ENCODE peak calls at places on chromosomes 13 and 19, in six cellular contexts. One of them, this sample, is unnamed.

GRCh38 chr19:44653343-44653742 is 9.6 kb downstream of the PVR start:
- DNase-seq in psoas muscle: no peak
- DNase-seq in A549: no peak
- DNase-seq in OCI-LY7: no peak
- DNase-seq in lower lobe of right lung: peak; percentile 3
- DNase-seq in hepatocyte: no peak
- DNase-seq in this sample: no peak

GRCh38 chr13:30257433-30258099 is 49.8 kb downstream of the KATNAL1 start:
- DNase-seq in psoas muscle: no peak
- DNase-seq in A549: no peak
- DNase-seq in OCI-LY7: peak; percentile 54
- DNase-seq in lower lobe of right lung: no peak
- DNase-seq in hepatocyte: peak; percentile 6
- DNase-seq in this sample: no peak

GRCh38 chr13:75489502-75490263 is 7.7 kb upstream of the TBC1D4 start:
- DNase-seq in psoas muscle: no peak
- DNase-seq in A549: peak; percentile 51
- DNase-seq in OCI-LY7: no peak
- DNase-seq in lower lobe of right lung: peak; percentile 72
- DNase-seq in hepatocyte: peak; percentile 33
- DNase-seq in this sample: peak; percentile 52

GRCh38 chr13:26961890-26962615 is 201.5 kb upstream of the GPR12 start:
- DNase-seq in psoas muscle: no peak
- DNase-seq in A549: no peak
- DNase-seq in OCI-LY7: no peak
- DNase-seq in lower lobe of right lung: peak; percentile 82
- DNase-seq in hepatocyte: peak; percentile 83
- DNase-seq in this sample: peak; percentile 84

GRCh38 chr19:56141416-56141992 is 417 bp downstream of the ZNF444 start:
- DNase-seq in psoas muscle: no peak
- DNase-seq in A549: no peak
- DNase-seq in OCI-LY7: peak; percentile 25
- DNase-seq in lower lobe of right lung: no peak
- DNase-seq in hepatocyte: peak; percentile 49
- DNase-seq in this sample: no peak

GRCh38 chr19:40585677-40586422 is 9.2 kb downstream of the SHKBP1 start:
- DNase-seq in psoas muscle: no peak
- DNase-seq in A549: peak; percentile 97
- DNase-seq in OCI-LY7: no peak
- DNase-seq in lower lobe of right lung: no peak
- DNase-seq in hepatocyte: no peak
- DNase-seq in this sample: no peak

GRCh38 chr19:38266981-38267597 is 2.7 kb downstream of the SPINT2 start:
- DNase-seq in psoas muscle: no peak
- DNase-seq in A549: peak; percentile 77
- DNase-seq in OCI-LY7: no peak
- DNase-seq in lower lobe of right lung: no peak
- DNase-seq in hepatocyte: peak; percentile 70
- DNase-seq in this sample: no peak

GRCh38 chr13:112374271-112374670 is 1.9 kb upstream of the SPACA7 start:
- DNase-seq in psoas muscle: no peak
- DNase-seq in A549: no peak
- DNase-seq in OCI-LY7: no peak
- DNase-seq in lower lobe of right lung: no peak
- DNase-seq in hepatocyte: no peak
- DNase-seq in this sample: no peak

GRCh38 chr19:21256722-21257121 is 72.5 kb downstream of the ZNF708 start:
- DNase-seq in psoas muscle: no peak
- DNase-seq in A549: peak; percentile 68
- DNase-seq in OCI-LY7: peak; percentile 43
- DNase-seq in lower lobe of right lung: no peak
- DNase-seq in hepatocyte: peak; percentile 16
- DNase-seq in this sample: no peak

GRCh38 chr13:25886438-25887214 is 165.2 kb downstream of the SHISA2 start:
- DNase-seq in psoas muscle: no peak
- DNase-seq in A549: no peak
- DNase-seq in OCI-LY7: no peak
- DNase-seq in lower lobe of right lung: no peak
- DNase-seq in hepatocyte: peak; percentile 62
- DNase-seq in this sample: no peak

GRCh38 chr19:19064811-19065745 is 1.3 kb downstream of the SLC25A42 start:
- DNase-seq in psoas muscle: no peak
- DNase-seq in A549: no peak
- DNase-seq in OCI-LY7: peak; percentile 50
- DNase-seq in lower lobe of right lung: no peak
- DNase-seq in hepatocyte: no peak
- DNase-seq in this sample: peak; percentile 51

GRCh38 chr19:53808710-53809125 is 15.4 kb downstream of the NLRP12 start:
- DNase-seq in psoas muscle: no peak
- DNase-seq in A549: peak; percentile 85
- DNase-seq in OCI-LY7: peak; percentile 22
- DNase-seq in lower lobe of right lung: no peak
- DNase-seq in hepatocyte: peak; percentile 45
- DNase-seq in this sample: no peak

GRCh38 chr19:37855098-37855497 is 51.3 kb downstream of the WDR87 start:
- DNase-seq in psoas muscle: peak; percentile 10
- DNase-seq in A549: no peak
- DNase-seq in OCI-LY7: no peak
- DNase-seq in lower lobe of right lung: peak; percentile 48
- DNase-seq in hepatocyte: no peak
- DNase-seq in this sample: no peak

GRCh38 chr19:13848811-13849241 is 28.1 kb upstream of the NANOS3 start:
- DNase-seq in psoas muscle: no peak
- DNase-seq in A549: peak; percentile 74
- DNase-seq in OCI-LY7: no peak
- DNase-seq in lower lobe of right lung: no peak
- DNase-seq in hepatocyte: no peak
- DNase-seq in this sample: no peak

GRCh38 chr19:13849277-13849676 is 27.7 kb upstream of the NANOS3 start:
- DNase-seq in psoas muscle: no peak
- DNase-seq in A549: no peak
- DNase-seq in OCI-LY7: no peak
- DNase-seq in lower lobe of right lung: no peak
- DNase-seq in hepatocyte: no peak
- DNase-seq in this sample: no peak

GRCh38 chr19:13850910-13851753 is 25.8 kb upstream of the NANOS3 start:
- DNase-seq in psoas muscle: peak; percentile 92
- DNase-seq in A549: peak; percentile 95
- DNase-seq in OCI-LY7: no peak
- DNase-seq in lower lobe of right lung: peak; percentile 91
- DNase-seq in hepatocyte: peak; percentile 94
- DNase-seq in this sample: peak; percentile 53

GRCh38 chr19:13847900-13848677 is 28.8 kb upstream of the NANOS3 start:
- DNase-seq in psoas muscle: no peak
- DNase-seq in A549: no peak
- DNase-seq in OCI-LY7: no peak
- DNase-seq in lower lobe of right lung: no peak
- DNase-seq in hepatocyte: no peak
- DNase-seq in this sample: no peak

DNA sequence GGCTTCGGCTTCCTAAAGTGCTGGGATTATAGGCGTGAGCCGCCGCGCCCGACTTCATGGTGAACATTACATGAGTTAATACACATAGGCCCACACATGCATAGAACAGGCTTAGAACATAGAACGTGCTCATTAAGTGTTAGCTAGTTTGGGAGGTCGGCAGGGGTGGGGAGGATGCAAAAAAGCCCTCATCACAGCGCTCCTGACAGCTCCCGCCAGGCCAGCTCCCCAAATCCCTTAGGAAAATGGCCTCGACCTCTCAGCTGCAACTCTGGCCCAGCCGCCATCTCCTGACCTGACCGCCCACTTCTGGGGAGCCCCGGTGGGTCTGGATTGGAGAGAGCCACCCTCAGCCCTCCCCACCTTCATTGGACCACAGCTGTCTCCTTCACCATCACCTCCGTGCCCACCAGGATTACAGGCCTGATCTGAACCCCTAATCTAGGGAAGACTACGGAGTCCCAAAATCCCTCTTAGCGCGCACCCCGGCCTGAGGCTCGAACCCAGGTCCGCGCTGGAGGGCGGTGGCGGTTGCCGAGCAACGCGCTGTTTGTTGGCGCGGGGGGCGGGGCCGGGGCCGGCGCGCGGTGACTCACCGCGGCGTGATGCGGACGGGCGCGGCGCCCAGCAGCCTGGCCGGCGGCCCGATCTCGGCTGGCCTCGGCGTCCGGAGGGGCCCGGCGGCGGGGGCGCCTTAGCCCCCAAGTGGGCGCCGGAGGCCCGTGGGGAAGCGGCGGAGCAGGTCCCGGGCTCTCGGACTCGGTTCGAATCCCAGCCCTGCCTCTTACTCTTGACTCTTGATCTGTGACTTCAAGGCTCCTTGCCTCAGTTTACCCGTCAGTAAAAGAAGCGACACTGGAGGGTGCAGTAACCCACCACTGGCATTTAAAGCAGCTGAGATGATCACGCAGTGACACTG is 26.7 kb upstream of the NANOS3 start:
- DNase-seq in psoas muscle: peak; percentile 87
- DNase-seq in A549: peak; percentile 83
- DNase-seq in OCI-LY7: no peak
- DNase-seq in lower lobe of right lung: peak; percentile 91
- DNase-seq in hepatocyte: peak; percentile 96
- DNase-seq in this sample: peak; percentile 71
- H3K27ac ChIP-seq in psoas muscle: peak overlapping the region; percentile 97
- H3K27ac ChIP-seq in A549: peak overlapping the region; percentile 100
- H3K27ac ChIP-seq in OCI-LY7: no peak overlapping the region
- H3K27ac ChIP-seq in lower lobe of right lung: peak overlapping the region; percentile 100
- H3K27ac ChIP-seq in hepatocyte: peak overlapping the region; percentile 99
- H3K27ac ChIP-seq in this sample: peak overlapping the region; percentile 60

DNA sequence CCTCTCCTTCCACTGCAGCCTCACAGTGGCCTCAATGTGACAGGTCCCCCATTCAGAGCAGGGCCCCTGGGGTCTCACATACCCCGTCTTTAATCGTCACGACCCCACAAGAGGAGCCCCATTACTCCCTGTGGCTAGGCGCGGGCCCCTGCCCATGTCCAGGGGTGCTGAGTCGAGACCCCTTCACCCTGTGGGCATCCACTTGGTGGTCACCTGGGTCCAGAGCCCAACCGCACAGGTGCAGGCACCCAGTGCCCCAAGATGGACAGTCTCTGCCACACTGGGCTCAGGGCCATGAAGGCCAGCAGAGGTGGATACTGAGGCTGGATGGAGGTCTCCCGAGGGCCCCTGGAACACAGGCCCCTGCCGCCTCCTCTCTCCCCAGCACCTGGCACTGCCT is 3.0 kb downstream of the TMEM259 start:
- DNase-seq in psoas muscle: no peak
- DNase-seq in A549: no peak
- DNase-seq in OCI-LY7: no peak
- DNase-seq in lower lobe of right lung: no peak
- DNase-seq in hepatocyte: no peak
- DNase-seq in this sample: peak; percentile 27
- H3K9me3 ChIP-seq in psoas muscle: no peaks in the 10 kb centered on the region
- H3K9me3 ChIP-seq in A549: no peaks in the 10 kb centered on the region
- H3K9me3 ChIP-seq in OCI-LY7: no peaks in the 10 kb centered on the region
- H3K9me3 ChIP-seq in lower lobe of right lung: no peaks in the 10 kb centered on the region
- H3K9me3 ChIP-seq in hepatocyte: no peaks in the 10 kb centered on the region
- H3K9me3 ChIP-seq in this sample: no peaks in the 10 kb centered on the region

GRCh38 chr19:49474545-49474930 is 523 bp downstream of the FLT3LG start:
- DNase-seq in psoas muscle: no peak
- DNase-seq in A549: no peak
- DNase-seq in OCI-LY7: no peak
- DNase-seq in lower lobe of right lung: no peak
- DNase-seq in hepatocyte: peak; percentile 6
- DNase-seq in this sample: no peak

GRCh38 chr19:49472936-49473335 is 1.1 kb upstream of the FLT3LG start:
- DNase-seq in psoas muscle: no peak
- DNase-seq in A549: no peak
- DNase-seq in OCI-LY7: no peak
- DNase-seq in lower lobe of right lung: no peak
- DNase-seq in hepatocyte: no peak
- DNase-seq in this sample: no peak

GRCh38 chr19:49473868-49474544 is at the start of gene FLT3LG:
- DNase-seq in psoas muscle: peak; percentile 80
- DNase-seq in A549: peak; percentile 61
- DNase-seq in OCI-LY7: peak; percentile 87
- DNase-seq in lower lobe of right lung: peak; percentile 86
- DNase-seq in hepatocyte: peak; percentile 85
- DNase-seq in this sample: peak; percentile 78

GRCh38 chr19:49475191-49475932 is 1.3 kb downstream of the FLT3LG start:
- DNase-seq in psoas muscle: no peak
- DNase-seq in A549: no peak
- DNase-seq in OCI-LY7: no peak
- DNase-seq in lower lobe of right lung: no peak
- DNase-seq in hepatocyte: no peak
- DNase-seq in this sample: no peak

DNA sequence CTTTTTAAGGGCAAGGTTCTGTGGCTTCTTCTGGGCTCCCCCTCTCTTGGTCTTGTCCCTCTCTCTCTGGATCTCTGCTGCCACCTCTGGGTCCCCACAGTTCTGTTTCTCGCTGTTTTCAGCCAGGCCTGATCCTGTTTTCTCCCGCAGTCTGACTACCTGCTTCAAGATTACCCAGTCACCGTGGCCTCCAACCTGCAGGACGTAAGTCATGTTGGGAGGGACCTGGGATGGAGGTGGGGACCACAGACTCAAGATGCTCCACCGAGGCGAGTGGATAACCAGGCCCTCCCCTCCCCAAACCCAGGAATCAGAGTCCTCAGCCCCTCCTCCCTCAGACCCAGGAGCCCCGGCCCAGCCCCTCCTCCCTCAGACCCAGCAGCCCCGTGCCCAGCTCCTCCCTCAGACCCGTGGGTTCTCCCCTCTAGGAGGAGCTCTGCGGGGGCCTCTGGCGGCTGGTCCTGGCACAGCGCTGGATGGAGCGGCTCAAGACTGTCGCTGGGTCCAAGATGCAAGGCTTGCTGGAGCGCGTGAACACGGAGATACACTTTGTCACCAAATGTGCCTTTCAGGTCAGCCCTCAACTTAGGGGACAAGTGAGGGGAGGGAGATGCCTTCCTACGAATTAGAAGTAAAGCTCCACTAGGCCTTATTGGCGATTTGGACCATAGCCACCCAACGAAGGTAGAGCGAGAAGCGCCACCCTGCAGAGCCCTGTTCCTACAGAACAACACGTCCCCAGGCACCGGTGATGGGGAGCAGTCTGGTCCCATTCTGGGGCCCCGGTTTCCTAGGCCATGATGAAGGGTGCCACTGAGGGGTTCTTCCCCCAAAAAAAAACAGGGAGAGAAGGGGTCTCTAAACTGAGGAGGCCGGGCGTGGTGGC is 2.2 kb downstream of the FLT3LG start:
- DNase-seq in psoas muscle: peak; percentile 60
- DNase-seq in A549: peak; percentile 80
- DNase-seq in OCI-LY7: peak; percentile 60
- DNase-seq in lower lobe of right lung: no peak
- DNase-seq in hepatocyte: peak; percentile 88
- DNase-seq in this sample: no peak
- H3K27ac ChIP-seq in psoas muscle: no peak overlapping the region
- H3K27ac ChIP-seq in A549: peak overlapping the region; percentile 25
- H3K27ac ChIP-seq in OCI-LY7: peak overlapping the region; percentile 17
- H3K27ac ChIP-seq in lower lobe of right lung: no peak overlapping the region
- H3K27ac ChIP-seq in hepatocyte: no peak overlapping the region
- H3K27ac ChIP-seq in this sample: no peak overlapping the region

GRCh38 chr19:57583104-57583520 is 833 bp upstream of the ZIK1 start:
- DNase-seq in psoas muscle: no peak
- DNase-seq in A549: no peak
- DNase-seq in OCI-LY7: no peak
- DNase-seq in lower lobe of right lung: no peak
- DNase-seq in hepatocyte: no peak
- DNase-seq in this sample: no peak

GRCh38 chr19:57583521-57584416 is at the start of gene ZIK1:
- DNase-seq in psoas muscle: peak; percentile 86
- DNase-seq in A549: no peak
- DNase-seq in OCI-LY7: no peak
- DNase-seq in lower lobe of right lung: peak; percentile 88
- DNase-seq in hepatocyte: peak; percentile 94
- DNase-seq in this sample: peak; percentile 83

GRCh38 chr19:57587529-57587928 is 3.6 kb downstream of the ZIK1 start:
- DNase-seq in psoas muscle: no peak
- DNase-seq in A549: no peak
- DNase-seq in OCI-LY7: no peak
- DNase-seq in lower lobe of right lung: no peak
- DNase-seq in hepatocyte: no peak
- DNase-seq in this sample: no peak
- H3K9me3 ChIP-seq in psoas muscle: peaks cover 64% of the 10 kb centered on the region
- H3K9me3 ChIP-seq in A549: peaks cover 92% of the 10 kb centered on the region
- H3K9me3 ChIP-seq in OCI-LY7: no peaks in the 10 kb centered on the region
- H3K9me3 ChIP-seq in lower lobe of right lung: peaks cover 68% of the 10 kb centered on the region
- H3K9me3 ChIP-seq in hepatocyte: peaks cover 22% of the 10 kb centered on the region
- H3K9me3 ChIP-seq in this sample: no peaks in the 10 kb centered on the region